ENCODE peak calls at places on chromosomes 12 and 14, in nine cellular contexts. D, R, I, M, B, L, K, N and Y are unnamed samples.

GRCh38 chr12:26566186-26566585 is 266.8 kb downstream of the ITPR2 start:
- DNase-seq in R (no peak), K (no peak), D (no peak), L (no peak), B (no peak), M (no peak), I (no peak), N (no peak), Y (no peak)

GRCh38 chr12:123900898-123901376 is 71.7 kb downstream of the CCDC92 start:
- DNase-seq in N (no peak), R (peak), K (no peak), I (no peak), B (peak), M (no peak), L (no peak), D (peak), Y (no peak)

GRCh38 chr12:124855275-124855957 is 8.2 kb downstream of the SCARB1 start:
- DNase-seq in M (no peak), D (no peak), I (no peak), N (no peak), R (no peak), L (no peak), B (no peak), K (no peak), Y (peak)

GRCh38 chr12:52053570-52054209 is 2.4 kb downstream of the NR4A1 start:
- DNase-seq in L (no peak), R (no peak), D (no peak), I (peak), K (no peak), N (no peak), M (no peak), B (no peak), Y (peak)

GRCh38 chr12:111606651-111607232 is 7.6 kb upstream of the ATXN2 start:
- DNase-seq in B (no peak), R (no peak), K (no peak), N (no peak), I (no peak), L (no peak), M (no peak), D (no peak), Y (no peak)

GRCh38 chr12:124131671-124132058 is 158.7 kb downstream of the ZNF664 start:
- DNase-seq in M (no peak), K (no peak), N (no peak), B (no peak), L (no peak), I (no peak), R (no peak), D (no peak), Y (no peak)

GRCh38 chr14:55103005-55103640 is 25.9 kb upstream of the LGALS3 start:
- DNase-seq in R (peak), B (peak), I (peak), M (peak), L (peak), N (peak), D (peak), K (peak), Y (peak)

GRCh38 chr12:68040450-68041075 is 51.3 kb downstream of the IFNG-AS1 start:
- DNase-seq in D (peak), B (peak), K (peak), I (peak), M (peak), N (no peak), R (peak), L (peak), Y (peak)

GRCh38 chr12:70367268-70368141 is 1.4 kb downstream of the KCNMB4 start:
- DNase-seq in K (no peak), B (no peak), I (peak), D (no peak), R (peak), N (no peak), L (no peak), M (no peak), Y (peak)

GRCh38 chr12:72570601-72571000 is 298.4 kb downstream of the TRHDE start:
- DNase-seq in D (no peak), K (no peak), M (no peak), R (no peak), N (no peak), B (no peak), L (no peak), I (no peak), Y (no peak)

GRCh38 chr12:31440586-31440985 is 114.6 kb upstream of the SINHCAF start:
- DNase-seq in N (no peak), L (no peak), R (no peak), B (no peak), M (peak), I (no peak), K (no peak), D (no peak), Y (no peak)

DNA sequence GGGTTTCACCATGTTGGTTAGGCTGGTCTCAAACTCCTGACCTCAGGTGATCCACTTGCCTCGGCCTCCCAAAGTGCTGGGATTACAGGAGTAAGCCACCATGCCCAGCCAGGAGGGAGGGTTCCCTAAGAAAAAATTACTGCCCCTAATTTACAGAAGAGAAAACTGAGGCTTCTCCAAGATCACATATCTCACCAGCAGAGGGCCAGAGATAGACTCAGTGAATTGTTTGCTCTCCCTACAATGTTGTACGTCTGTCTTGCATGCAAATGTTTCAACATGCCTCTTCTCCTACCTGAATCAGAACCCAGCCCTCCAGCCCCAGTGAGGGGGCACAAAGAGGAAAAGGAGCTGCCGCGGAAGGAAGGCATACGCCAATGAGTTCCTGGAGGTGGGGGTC is 48.3 kb upstream of the TMEM263 start:
- DNase-seq in K (no peak), M (no peak), B (no peak), I (no peak), R (no peak), N (no peak), D (no peak), L (no peak), Y (no peak)
- TF ChIP-seq CTCF in K (peak), M (no peak), B (peak), I (no peak), R (no peak), N (peak), D (no peak), L (no peak), Y (no peak)

DNA sequence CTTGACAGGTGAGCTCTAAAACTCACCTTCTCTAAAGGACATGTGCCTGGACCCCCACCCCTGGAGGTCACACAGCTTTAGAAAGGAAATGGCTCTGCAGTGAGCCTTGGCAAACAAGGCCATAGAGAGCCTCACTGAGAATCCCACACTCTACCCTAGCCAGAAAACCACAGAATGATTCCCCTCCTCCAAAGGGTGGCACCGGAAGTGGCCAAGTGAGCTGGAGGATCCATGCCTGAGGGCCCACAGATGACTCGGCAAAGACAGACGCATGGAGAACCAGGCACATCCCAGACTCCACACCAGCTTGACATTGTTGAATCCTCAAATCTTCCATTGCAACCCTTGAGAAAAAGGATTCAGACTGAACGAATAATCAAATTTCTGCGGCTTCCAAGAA is 54.2 kb upstream of the PTHLH start:
- DNase-seq in N (no peak), M (no peak), K (no peak), L (peak), D (no peak), B (no peak), R (peak), I (no peak), Y (no peak)
- H3K4me3 ChIP-seq in N (no peak), M (no peak), K (no peak), L (no peak), D (no peak), B (no peak), R (no peak), I (no peak), Y (no peak)

GRCh38 chr12:41014643-41015020 is 173.5 kb upstream of the PDZRN4 start:
- DNase-seq in R (peak), L (no peak), D (no peak), B (peak), N (no peak), M (no peak), I (peak), K (peak), Y (no peak)

GRCh38 chr12:41008472-41008871 is 179.6 kb upstream of the PDZRN4 start:
- DNase-seq in I (no peak), L (no peak), R (no peak), B (peak), N (no peak), K (no peak), M (no peak), D (no peak), Y (no peak)

GRCh38 chr12:41013921-41014642 is 174.0 kb upstream of the PDZRN4 start:
- DNase-seq in N (no peak), R (peak), M (no peak), L (no peak), I (peak), K (no peak), B (peak), D (no peak), Y (peak)

DNA sequence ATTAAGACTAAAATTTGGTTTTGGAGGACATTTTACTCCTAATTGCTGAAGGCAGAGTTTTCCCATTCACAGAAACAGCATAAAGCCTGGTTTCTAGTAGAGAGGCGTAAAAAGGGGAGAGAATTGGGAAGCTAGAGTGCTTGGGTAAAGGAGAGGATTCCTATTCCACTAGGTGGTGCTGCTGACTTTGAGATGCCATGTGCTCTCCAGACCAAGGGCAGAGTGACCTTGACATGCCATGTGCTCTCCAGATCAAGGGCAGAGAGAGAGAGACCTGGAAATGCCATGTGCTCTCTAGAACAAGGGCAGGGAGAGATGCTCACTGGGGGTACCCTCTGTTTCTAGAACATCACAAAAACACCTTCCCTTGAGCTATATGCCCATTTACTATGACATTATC is 176.2 kb upstream of the PDZRN4 start:
- DNase-seq in I (no peak), L (no peak), N (no peak), D (no peak), B (no peak), R (no peak), K (no peak), M (no peak), Y (no peak)
- TF ChIP-seq CTCF in I (no peak), L (no peak), N (no peak), D (no peak), B (peak), R (no peak), K (no peak), M (peak), Y (no peak)

GRCh38 chr12:10750385-10750727 is 27.2 kb upstream of the YBX3 start:
- DNase-seq in I (no peak), L (no peak), D (no peak), M (no peak), K (no peak), N (no peak), R (no peak), B (no peak), Y (no peak)
- H3K4me3 ChIP-seq in I (no peak), L (no peak), D (no peak), M (no peak), K (no peak), N (no peak), R (no peak), B (no peak), Y (no peak)

GRCh38 chr14:60349663-60350365 is 100.8 kb downstream of the PPM1A start:
- DNase-seq in D (peak), I (peak), B (peak), N (no peak), M (peak), L (peak), K (peak), R (peak), Y (peak)
- TF ChIP-seq CTCF in D (peak), I (peak), B (peak), N (peak), M (peak), L (peak), K (peak), R (peak), Y (peak)

DNA sequence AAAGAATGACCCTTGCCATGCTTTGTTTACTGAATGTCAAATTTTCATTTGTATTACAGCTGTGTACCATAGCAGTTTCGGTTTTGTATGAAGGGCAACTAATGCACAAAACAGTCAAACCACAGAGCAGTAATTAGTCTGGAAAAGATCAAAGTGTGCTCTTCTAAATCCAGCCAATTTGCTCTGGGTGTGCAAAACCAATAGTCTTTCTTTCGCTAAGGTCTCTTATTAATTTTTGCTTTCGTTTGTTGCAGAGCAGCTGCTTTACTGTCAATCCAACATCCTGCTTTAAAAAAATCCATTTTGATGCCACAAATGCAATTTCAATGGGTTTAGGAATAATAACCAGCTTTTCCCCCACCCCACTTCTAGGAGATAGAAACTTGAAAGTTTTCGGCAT is 114.2 kb downstream of the BRMS1L start:
- DNase-seq in N (peak), R (no peak), M (no peak), L (no peak), K (no peak), B (no peak), I (no peak), D (no peak), Y (no peak)
- H3K4me3 ChIP-seq in N (no peak), R (peak), M (no peak), L (peak), K (peak), B (no peak), I (no peak), D (no peak), Y (peak)

GRCh38 chr14:86654558-86655184 is 1124.7 kb downstream of the FLRT2 start:
- DNase-seq in N (no peak), B (peak), M (peak), I (peak), D (peak), L (peak), K (peak), R (peak), Y (peak)
- TF ChIP-seq CTCF in N (peak), B (peak), M (peak), I (peak), D (no peak), L (peak), K (peak), R (peak), Y (peak)